ENCODE peak calls at places on chromosomes 5 and 9, in ten cellular contexts. K, N, J, Z, F, L, M, P, G and D are unnamed samples.

GRCh38 chr5:65809817-65810531 is 88.0 kb downstream of the NLN start:
- DNase-seq in J (no peak), N (no peak), L (no peak), P (peak; percentile 10), M (no peak), G (no peak), K (peak; percentile 17), F (no peak), Z (no peak), D (peak; percentile 75)

GRCh38 chr5:167731951-167732350 is 559.5 kb upstream of the WWC1 start:
- DNase-seq in Z (no peak), P (no peak), J (no peak), N (no peak), G (no peak), M (no peak), K (no peak), L (no peak), F (no peak), D (no peak)

GRCh38 chr5:99258819-99259218 is 330.0 kb upstream of the CHD1 start:
- DNase-seq in M (no peak), L (no peak), F (no peak), P (no peak), J (no peak), N (no peak), G (no peak), Z (no peak), K (no peak), D (no peak)

GRCh38 chr5:132427285-132428146 is 58.0 kb downstream of the SLC22A5 start:
- DNase-seq in P (peak; percentile 39), N (no peak), G (peak; percentile 80), Z (no peak), L (no peak), J (peak; percentile 85), M (no peak), K (no peak), F (no peak), D (peak; percentile 66)

GRCh38 chr5:137316346-137316736 is 182.8 kb downstream of the SPOCK1 start:
- DNase-seq in G (no peak), M (no peak), F (no peak), L (no peak), J (no peak), Z (no peak), K (no peak), N (no peak), P (no peak), D (no peak)

GRCh38 chr9:100515578-100516494 is 42.9 kb downstream of the TMEFF1 start:
- DNase-seq in M (no peak), F (peak; percentile 23), P (no peak), K (no peak), G (no peak), Z (no peak), N (no peak), L (no peak), J (no peak), D (no peak)

GRCh38 chr5:33794550-33795300 is 97.1 kb downstream of the ADAMTS12 start:
- DNase-seq in P (no peak), K (no peak), L (peak; percentile 8), M (no peak), Z (no peak), G (no peak), J (no peak), F (no peak), N (no peak), D (no peak)

GRCh38 chr9:134175291-134175807 is 11.0 kb upstream of the RNU6ATAC start:
- DNase-seq in F (peak; percentile 69), Z (no peak), P (no peak), L (no peak), M (no peak), J (no peak), N (peak; percentile 27), G (peak; percentile 40), K (peak; percentile 86), D (no peak)

GRCh38 chr5:32942225-32942989 is 231.3 kb downstream of the NPR3 start:
- DNase-seq in G (no peak), P (no peak), L (peak; percentile 26), K (peak; percentile 26), F (peak; percentile 85), M (no peak), J (no peak), N (no peak), Z (peak; percentile 55), D (no peak)

GRCh38 chr9:128532581-128532980 is 19.8 kb upstream of the SPTAN1 start:
- DNase-seq in F (no peak), P (no peak), M (no peak), L (no peak), G (no peak), K (peak; percentile 35), N (no peak), Z (no peak), J (no peak), D (no peak)

GRCh38 chr5:125914471-125914870 is 508.7 kb upstream of the GRAMD2B start:
- DNase-seq in J (no peak), P (no peak), K (no peak), G (no peak), F (no peak), M (no peak), Z (no peak), N (no peak), L (no peak), D (no peak)

GRCh38 chr5:151600069-151600665 is 9.0 kb upstream of the FAT2 start:
- DNase-seq in N (no peak), G (no peak), M (no peak), F (no peak), L (no peak), J (no peak), Z (no peak), K (no peak), P (no peak), D (no peak)

GRCh38 chr5:92513067-92513466 is 1068.0 kb downstream of the NR2F1-AS1 start:
- DNase-seq in F (no peak), M (no peak), Z (peak; percentile 13), P (no peak), J (no peak), L (no peak), G (no peak), N (no peak), K (no peak), D (no peak)

GRCh38 chr5:1460054-1460682 is 14.9 kb upstream of the SLC6A3 start:
- DNase-seq in L (no peak), P (no peak), N (no peak), J (no peak), M (peak; percentile 33), G (peak; percentile 20), Z (no peak), K (no peak), F (no peak), D (no peak)
- TF ChIP-seq POLR2AphosphoS5 in L (no peak), P (no peak), N (no peak), J (peak; percentile 56), M (no peak), G (no peak), Z (no peak), K (no peak), F (no peak), D (no peak)

GRCh38 chr9:92960561-92961290 is 13.4 kb downstream of the FGD3 start:
- DNase-seq in K (no peak), J (no peak), P (no peak), Z (no peak), N (no peak), M (no peak), G (peak; percentile 6), L (no peak), F (no peak), D (peak; percentile 11)
- H3K4me1 ChIP-seq in K (peaks cover 11% of the 10 kb centered on the region), J (peaks cover 27% of the 10 kb centered on the region), P (no peaks in the 10 kb centered on the region), Z (no peaks in the 10 kb centered on the region), N (no peaks in the 10 kb centered on the region), M (no peaks in the 10 kb centered on the region), G (peaks cover under 1% of the 10 kb centered on the region), L (no peaks in the 10 kb centered on the region), F (no peaks in the 10 kb centered on the region), D (no peaks in the 10 kb centered on the region)

GRCh38 chr9:86732514-86732913 is 214.8 kb downstream of the GAS1 start:
- DNase-seq in J (no peak), F (no peak), N (no peak), G (no peak), K (no peak), Z (no peak), M (peak; percentile 81), L (no peak), P (no peak), D (no peak)
- TF ChIP-seq POLR2AphosphoS5 in J (no peak), F (no peak), N (no peak), G (no peak), K (no peak), Z (no peak), M (peak; percentile 38), L (no peak), P (peak; percentile 45), D (peak; percentile 54)

GRCh38 chr9:124863371-124863831 is 1.5 kb downstream of the ARPC5L start:
- DNase-seq in L (no peak), G (peak; percentile 69), K (no peak), J (no peak), P (peak; percentile 49), F (no peak), M (no peak), Z (no peak), N (no peak), D (no peak)

GRCh38 chr9:124859803-124860581 is 1.8 kb downstream of the RPL35 start:
- DNase-seq in G (no peak), N (no peak), F (no peak), P (no peak), Z (no peak), L (no peak), J (no peak), K (no peak), M (no peak), D (no peak)

GRCh38 chr9:124858330-124859046 is 3.3 kb downstream of the RPL35 start:
- DNase-seq in P (no peak), M (no peak), N (no peak), F (no peak), K (no peak), G (no peak), J (no peak), Z (no peak), L (no peak), D (no peak)

GRCh38 chr9:124860582-124861341 is 995 bp downstream of the RPL35 start:
- DNase-seq in J (no peak), K (no peak), G (no peak), F (no peak), M (no peak), Z (no peak), P (no peak), N (no peak), L (peak; percentile 31), D (no peak)

DNA sequence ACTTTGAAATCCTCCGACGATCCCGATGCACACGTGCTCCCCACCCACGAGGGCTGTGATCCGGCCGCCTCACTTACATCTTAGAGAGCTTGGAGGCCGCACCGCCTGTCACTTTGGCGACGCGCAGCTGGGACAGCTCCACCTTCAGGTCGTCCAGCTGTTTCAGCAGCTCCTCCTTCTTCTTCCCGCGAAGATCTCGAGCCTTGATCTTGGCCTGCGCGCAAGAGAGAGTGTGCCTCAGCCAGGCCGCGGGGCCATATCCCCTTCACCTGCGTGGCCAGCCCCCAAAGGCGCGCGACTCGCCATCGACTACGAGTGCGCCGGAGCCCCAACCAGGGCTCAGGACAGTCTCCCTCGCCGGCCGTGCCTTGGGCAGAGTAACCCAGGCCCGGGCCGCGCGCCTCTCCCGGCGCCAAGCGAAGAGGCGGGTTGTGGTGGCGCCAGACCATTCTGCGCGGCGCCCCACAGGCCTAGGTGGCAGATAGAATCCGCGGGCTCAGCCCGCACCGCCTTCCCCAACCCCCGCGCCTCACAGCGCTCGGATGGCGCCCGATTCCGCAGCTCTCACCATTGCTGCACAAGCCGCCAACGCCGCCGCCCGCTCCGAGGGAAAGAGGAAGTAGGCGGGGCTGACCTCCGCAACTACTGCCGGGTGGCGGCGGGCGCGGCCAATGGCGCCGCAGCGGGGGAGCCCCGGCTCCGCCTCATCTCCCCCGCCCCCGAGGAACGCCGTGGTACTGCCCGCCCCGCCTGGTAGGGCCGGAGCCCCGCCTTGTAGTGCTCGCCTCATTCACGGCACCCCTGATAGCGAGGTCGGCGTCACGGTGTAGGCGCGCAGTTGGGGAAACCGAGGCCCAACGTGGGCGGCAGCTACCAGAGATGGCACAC is at the start of the genes ARPC5L and RPL35:
- DNase-seq in F (peak; percentile 97), N (no peak), L (peak; percentile 94), Z (peak; percentile 83), K (peak; percentile 99), G (peak; percentile 96), J (peak; percentile 99), M (peak; percentile 97), P (peak; percentile 94), D (peak; percentile 96)
- H3K4me1 ChIP-seq in F (peaks cover 18% of the 10 kb centered on the region), N (no peaks in the 10 kb centered on the region), L (peaks cover 22% of the 10 kb centered on the region), Z (peaks cover 19% of the 10 kb centered on the region), K (peaks cover 23% of the 10 kb centered on the region), G (peaks cover 28% of the 10 kb centered on the region), J (peaks cover 47% of the 10 kb centered on the region), M (peaks cover 16% of the 10 kb centered on the region), P (peaks cover 9% of the 10 kb centered on the region), D (peaks cover 49% of the 10 kb centered on the region)